ENCODE peak calls at places on chromosomes 4 and X, in ten cellular contexts. L is uterus, Z is stomach, U is cardiac fibroblast, O is transverse colon, Y is mucosa of descending colon, S is HFF-Myc, M is brain microvascular endothelial cell, D is mammary epithelial cell, T is heart right ventricle. E is an unnamed sample.

GRCh38 chr4:74451214-74451661 is 6.3 kb downstream of the AREG start:
- DNase-seq in U (peak), O (no peak), L (no peak), D (peak), S (no peak), Z (no peak), T (no peak), M (peak), Y (no peak), E (no peak)

GRCh38 chr4:108172780-108173598 is 4.3 kb upstream of the LEF1 start:
- DNase-seq in T (peak), Z (peak), L (peak), Y (peak), M (no peak), D (peak), O (peak), U (peak), S (peak), E (peak)

GRCh38 chr4:125325733-125326132 is 11.0 kb downstream of the FAT4 start:
- DNase-seq in Z (no peak), U (no peak), L (no peak), D (no peak), M (no peak), Y (no peak), O (no peak), S (no peak), T (no peak), E (no peak)

GRCh38 chr4:82447886-82448285 is 17.5 kb downstream of the ENOPH1 start:
- DNase-seq in M (no peak), Z (no peak), T (no peak), U (no peak), Y (no peak), D (no peak), O (no peak), L (no peak), S (no peak), E (no peak)

GRCh38 chr4:89358935-89359364 is 51.4 kb upstream of the GPRIN3 start:
- DNase-seq in D (no peak), O (no peak), U (no peak), Y (no peak), L (no peak), M (no peak), S (no peak), Z (no peak), T (no peak), E (no peak)

GRCh38 chr4:128220286-128221235 is 67.1 kb downstream of the PGRMC2 start:
- DNase-seq in Y (no peak), D (peak), L (no peak), O (no peak), S (no peak), Z (no peak), M (peak), T (no peak), U (peak), E (peak)

GRCh38 chr4:125991398-125991797 is 676.6 kb downstream of the FAT4 start:
- DNase-seq in L (no peak), T (no peak), O (no peak), Y (no peak), M (no peak), Z (no peak), S (no peak), D (no peak), U (no peak), E (no peak)

GRCh38 chr4:125750827-125751466 is 436.2 kb downstream of the FAT4 start:
- DNase-seq in T (no peak), M (peak), L (peak), Y (no peak), U (peak), S (peak), D (no peak), O (no peak), Z (no peak), E (no peak)

GRCh38 chr4:69823048-69823447 is 36.9 kb downstream of the SULT1E1 start:
- DNase-seq in T (no peak), Y (no peak), D (no peak), U (no peak), L (no peak), Z (no peak), S (no peak), M (no peak), O (no peak), E (no peak)

GRCh38 chrX:154541896-154542722 is 4.5 kb downstream of the G6PD start:
- DNase-seq in L (peak), D (peak), Y (peak), M (peak), T (peak), U (peak), S (peak), Z (peak), O (peak), E (no peak)

GRCh38 chrX:21528076-21528475 is 130.1 kb downstream of the KLHL34 start:
- DNase-seq in Y (no peak), L (no peak), M (no peak), S (no peak), T (no peak), Z (no peak), U (no peak), O (no peak), D (no peak), E (no peak)

GRCh38 chr4:6008092-6008551 is 10.1 kb downstream of the C4orf50 start:
- DNase-seq in O (no peak), M (no peak), L (no peak), S (no peak), U (no peak), Z (no peak), T (no peak), Y (no peak), D (peak), E (no peak)

GRCh38 chr4:94591289-94591688 is 139.5 kb downstream of the PDLIM5 start:
- DNase-seq in L (no peak), T (no peak), S (no peak), D (no peak), U (no peak), Z (no peak), Y (no peak), M (no peak), O (no peak), E (no peak)

GRCh38 chrX:45710081-45710801 is 509.6 kb upstream of the DIPK2B start:
- DNase-seq in S (peak), T (no peak), U (peak), O (no peak), Y (no peak), L (no peak), Z (no peak), M (peak), D (peak), E (peak)

GRCh38 chr4:26330186-26330787 is 9.5 kb downstream of the RBPJ start:
- DNase-seq in U (peak), T (no peak), Z (no peak), D (peak), L (no peak), Y (no peak), O (no peak), M (peak), S (no peak), E (peak)

GRCh38 chr4:87545052-87545451 is 15.9 kb upstream of the SPARCL1 start:
- DNase-seq in M (no peak), U (no peak), L (no peak), Y (no peak), S (no peak), Z (no peak), D (no peak), O (no peak), T (no peak), E (no peak)

GRCh38 chrX:13051529-13052172 is 7.2 kb upstream of the FAM9C start:
- DNase-seq in M (no peak), T (peak), S (no peak), L (no peak), O (no peak), Y (no peak), D (no peak), Z (no peak), U (peak), E (peak)

GRCh38 chr4:135368826-135369225 is 1167.2 kb upstream of the PABPC4L start:
- DNase-seq in L (no peak), S (no peak), O (no peak), M (no peak), Y (no peak), D (no peak), U (peak), T (no peak), Z (no peak), E (no peak)

GRCh38 chrX:15447985-15448639 is 45.0 kb downstream of the PIR start:
- DNase-seq in O (no peak), S (no peak), U (no peak), T (no peak), M (no peak), Y (no peak), L (no peak), D (peak), Z (no peak), E (no peak)

GRCh38 chr4:155914782-155915181 is 11.3 kb downstream of the TDO2 start:
- DNase-seq in S (no peak), D (no peak), L (no peak), T (no peak), Z (no peak), Y (no peak), M (no peak), O (no peak), U (no peak), E (no peak)

GRCh38 chr4:176191974-176192373 is 3.4 kb downstream of the SPATA4 start:
- DNase-seq in U (no peak), T (no peak), D (no peak), O (no peak), S (no peak), M (no peak), Z (no peak), L (no peak), Y (no peak), E (no peak)

GRCh38 chr4:38013461-38014366 is 53.5 kb downstream of the PTTG2 start:
- DNase-seq in S (no peak), Z (peak), M (peak), U (peak), O (no peak), Y (no peak), T (peak), L (no peak), D (peak), E (no peak)

GRCh38 chr4:174198396-174199179 is 84.9 kb downstream of the FBXO8 start:
- DNase-seq in U (peak), D (peak), T (no peak), Z (no peak), L (no peak), O (no peak), Y (no peak), S (peak), M (peak), E (no peak)

GRCh38 chr4:38868055-38868965 is 704 bp downstream of the FAM114A1 start:
- DNase-seq in S (no peak), T (peak), Z (peak), L (peak), M (no peak), U (peak), Y (peak), D (peak), O (peak), E (no peak)

GRCh38 chr4:155353923-155354540 is 22.7 kb downstream of the MAP9 start:
- DNase-seq in D (peak), S (no peak), Z (peak), L (peak), O (peak), M (peak), U (peak), Y (peak), T (peak), E (peak)

GRCh38 chrX:131821945-131822622 is 201.0 kb upstream of the STK26 start:
- DNase-seq in M (peak), U (no peak), S (no peak), Z (peak), Y (no peak), D (peak), T (no peak), L (peak), O (peak), E (peak)

GRCh38 chrX:68396953-68397352 is 36.3 kb downstream of the OPHN1 start:
- DNase-seq in Y (no peak), Z (no peak), L (no peak), S (no peak), M (no peak), D (no peak), T (no peak), U (peak), O (no peak), E (no peak)

GRCh38 chr4:7256989-7257810 is 64.9 kb downstream of the SORCS2 start:
- DNase-seq in Y (no peak), L (peak), D (no peak), M (no peak), U (peak), S (peak), Z (no peak), O (peak), T (peak), E (no peak)

GRCh38 chr4:39103291-39103690 is 41.3 kb downstream of the KLHL5 start:
- DNase-seq in U (peak), D (no peak), L (no peak), S (no peak), T (no peak), Z (no peak), O (no peak), Y (no peak), M (no peak), E (peak)

GRCh38 chr4:85474818-85475630 is at the start of gene ARHGAP24:
- DNase-seq in Y (peak), T (peak), Z (peak), O (peak), U (peak), M (peak), L (peak), D (peak), S (peak), E (peak)

GRCh38 chrX:110836982-110837381 is 41.4 kb upstream of the CHRDL1 start:
- DNase-seq in Y (no peak), D (no peak), Z (no peak), M (no peak), S (no peak), U (no peak), L (no peak), O (no peak), T (no peak), E (no peak)
- TF ChIP-seq CTCF in Y (no peak), D (peak), Z (no peak), M (peak), S (no peak), U (no peak), L (no peak), O (no peak), T (no peak), E (no peak)

GRCh38 chr4:150619032-150619431 is 37.1 kb downstream of the MAB21L2 start:
- DNase-seq in U (peak), Z (no peak), T (no peak), O (no peak), Y (no peak), D (no peak), S (no peak), L (no peak), M (no peak), E (no peak)
- H3K4me3 ChIP-seq in U (no peak), Z (no peak), T (no peak), O (no peak), Y (no peak), D (no peak), S (no peak), L (no peak), M (no peak), E (no peak)

DNA sequence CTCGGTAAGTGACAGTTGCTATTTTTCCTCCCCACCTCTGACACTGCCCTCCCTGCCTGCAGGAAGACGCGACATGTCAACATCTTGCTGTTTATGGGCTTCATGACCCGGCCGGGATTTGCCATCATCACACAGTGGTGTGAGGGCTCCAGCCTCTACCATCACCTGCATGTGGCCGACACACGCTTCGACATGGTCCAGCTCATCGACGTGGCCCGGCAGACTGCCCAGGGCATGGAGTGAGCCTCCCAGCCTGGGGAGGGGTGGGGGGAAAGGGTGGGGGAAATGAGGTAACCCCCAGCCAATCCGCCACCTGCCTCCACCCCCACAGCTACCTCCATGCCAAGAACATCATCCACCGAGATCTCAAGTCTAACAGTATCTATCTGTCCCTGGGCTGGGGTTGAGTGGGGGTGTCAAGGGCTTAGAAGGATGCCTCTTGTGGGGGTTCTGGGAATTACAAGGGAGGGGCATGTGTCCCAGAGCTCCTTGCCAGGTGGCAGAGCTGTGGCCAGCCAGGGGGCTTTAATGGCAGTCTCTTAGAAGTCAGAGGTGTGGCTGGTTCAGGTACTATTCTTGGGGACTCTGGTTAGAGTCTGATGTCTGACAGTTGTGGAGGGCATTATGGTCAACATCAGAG is 7.8 kb downstream of the ARAF start:
- DNase-seq in Z (no peak), L (no peak), M (no peak), Y (no peak), U (no peak), S (no peak), D (no peak), O (no peak), T (no peak), E (peak)
- TF ChIP-seq CTCF in Z (peak), L (no peak), M (peak), Y (no peak), U (peak), S (no peak), D (peak), O (peak), T (peak), E (peak)

GRCh38 chr4:153535735-153536494 is 69.8 kb downstream of the TMEM131L start:
- DNase-seq in T (no peak), U (peak), L (no peak), Z (no peak), S (peak), M (no peak), D (no peak), O (no peak), Y (no peak), E (no peak)

GRCh38 chr4:153539058-153539826 is 73.1 kb downstream of the TMEM131L start:
- DNase-seq in Y (no peak), L (no peak), S (no peak), D (no peak), U (no peak), Z (no peak), M (no peak), O (no peak), T (no peak), E (no peak)

GRCh38 chr4:153541426-153542096 is 75.4 kb downstream of the TMEM131L start:
- DNase-seq in T (no peak), D (peak), S (peak), Z (no peak), O (no peak), M (peak), U (peak), Y (no peak), L (no peak), E (peak)

GRCh38 chr4:153537493-153537960 is 71.4 kb downstream of the TMEM131L start:
- DNase-seq in S (no peak), T (no peak), Y (no peak), D (no peak), M (no peak), Z (no peak), U (no peak), O (no peak), L (no peak), E (no peak)

GRCh38 chr4:153538408-153539057 is 72.4 kb downstream of the TMEM131L start:
- DNase-seq in L (peak), T (peak), U (peak), Z (no peak), S (no peak), M (no peak), O (no peak), D (no peak), Y (no peak), E (no peak)
- H3K4me3 ChIP-seq in L (peak), T (peak), U (peak), Z (peak), S (no peak), M (peak), O (no peak), D (no peak), Y (no peak), E (no peak)

E was measured in GM12865.